ENCODE peak calls at places on chromosomes 12 and 14, in five cellular contexts. I is mucosa of descending colon; Q is fibroblast of lung; V is PC-9; T is CD8-positive, alpha-beta T cell. M is an unnamed sample. For H3K4me1, the result is how much of the 10 kb centered on the place peaks cover.

GRCh38 chr12:96155781-96156180 is 38.4 kb upstream of the ELK3 start:
- DNase-seq in T (no peak), V (no peak), Q (no peak), I (no peak), M (no peak)

GRCh38 chr12:88305491-88305890 is 163.4 kb downstream of the TMTC3 start:
- DNase-seq in Q (peak), I (no peak), V (no peak), T (no peak), M (no peak)

GRCh38 chr12:54229624-54230212 is 40.9 kb upstream of the SMUG1 start:
- DNase-seq in T (no peak), V (peak), Q (peak), I (no peak), M (no peak)

GRCh38 chr12:96985515-96986362 is 78.7 kb downstream of the NEDD1 start:
- DNase-seq in Q (no peak), T (peak), V (peak), I (no peak), M (no peak)

GRCh38 chr12:113242018-113242418 is 20.8 kb downstream of the TPCN1 start:
- DNase-seq in I (no peak), Q (peak), T (no peak), V (peak), M (peak)

GRCh38 chr12:68750506-68750905 is 4.5 kb downstream of the SLC35E3 start:
- DNase-seq in Q (no peak), I (no peak), T (no peak), V (no peak), M (no peak)

GRCh38 chr14:99815696-99816095 is 22.5 kb downstream of the EML1 start:
- DNase-seq in T (no peak), I (no peak), Q (no peak), V (no peak), M (no peak)

GRCh38 chr14:58463147-58463546 is 35.6 kb downstream of the KIAA0586 start:
- DNase-seq in T (no peak), V (no peak), Q (no peak), I (no peak), M (no peak)

GRCh38 chr12:47408171-47408871 is 297.5 kb downstream of the RPAP3 start:
- DNase-seq in I (no peak), Q (no peak), T (peak), V (peak), M (no peak)

GRCh38 chr14:34072921-34073320 is 122.0 kb upstream of the EGLN3 start:
- DNase-seq in V (no peak), T (no peak), I (no peak), Q (no peak), M (no peak)

GRCh38 chr14:49593016-49593415 is 5.7 kb upstream of the LRR1 start:
- DNase-seq in V (no peak), I (no peak), T (no peak), Q (peak), M (no peak)

GRCh38 chr14:81341405-81342180 is 58.5 kb downstream of the STON2 start:
- DNase-seq in Q (no peak), I (no peak), V (no peak), T (no peak), M (no peak)

GRCh38 chr12:56634242-56634836 is 4.2 kb upstream of the BAZ2A start:
- DNase-seq in Q (no peak), V (peak), T (peak), I (peak), M (peak)

GRCh38 chr12:132668191-132669088 is 18.7 kb downstream of the POLE start:
- DNase-seq in T (no peak), Q (no peak), V (no peak), I (no peak), M (no peak)
- H3K4me1 ChIP-seq in T (under half), Q (under half), V (under half), I (under half), M (under half)

GRCh38 chr12:46365951-46366379 is 6.6 kb downstream of the SLC38A2 start:
- DNase-seq in I (no peak), V (no peak), T (no peak), Q (peak), M (no peak)
- H3K4me1 ChIP-seq in I (half or more), V (half or more), T (half or more), Q (under half), M (under half)

DNA sequence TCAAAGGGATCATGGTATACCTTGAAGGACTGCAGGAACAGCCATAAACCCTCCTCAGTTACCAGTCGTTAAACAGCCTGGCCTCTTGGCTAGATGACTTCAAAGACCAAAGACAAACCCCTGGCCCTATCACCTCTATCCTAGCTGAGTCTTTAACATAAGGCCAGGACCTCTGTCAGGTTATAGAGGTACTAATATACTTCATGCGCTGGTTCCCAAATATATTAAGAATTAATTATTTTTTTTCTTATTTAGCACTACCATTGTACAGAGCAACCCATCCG is 459.8 kb downstream of the RAD51B start:
- DNase-seq in Q (no peak), I (no peak), V (no peak), T (no peak), M (no peak)
- H3K4me1 ChIP-seq in Q (under half), I (under half), V (under half), T (half or more), M (under half)

GRCh38 chr14:46054526-46054925 is 597.1 kb downstream of the RPL10L start:
- DNase-seq in Q (peak), I (no peak), T (no peak), V (no peak), M (no peak)

GRCh38 chr14:46048127-46048526 is 603.5 kb downstream of the RPL10L start:
- DNase-seq in V (peak), T (no peak), I (no peak), Q (peak), M (no peak)

GRCh38 chr14:46053221-46053620 is 598.4 kb downstream of the RPL10L start:
- DNase-seq in Q (no peak), I (no peak), T (no peak), V (no peak), M (no peak)

DNA sequence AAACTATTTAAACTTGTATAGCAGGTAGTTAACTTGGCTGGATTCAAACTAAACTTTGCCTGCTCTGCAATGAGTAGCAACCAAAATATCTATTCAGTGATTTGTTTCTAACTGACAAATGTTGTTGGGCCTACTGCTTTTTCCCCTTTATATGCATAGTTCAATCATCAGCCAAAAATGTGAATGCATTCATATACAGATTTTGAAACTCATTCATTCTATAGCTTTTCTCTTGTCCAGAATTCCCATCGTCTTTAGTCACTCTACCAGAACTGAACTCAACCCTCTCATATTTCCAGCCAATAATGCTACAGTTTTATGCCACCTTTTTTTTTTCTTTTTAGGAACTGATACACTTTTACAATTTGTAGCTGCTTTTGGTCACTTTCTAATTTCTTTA is 599.8 kb downstream of the RPL10L start:
- DNase-seq in I (no peak), Q (peak), V (no peak), T (no peak), M (no peak)
- H3K4me1 ChIP-seq in I (under half), Q (under half), V (under half), T (under half), M (under half)

DNA sequence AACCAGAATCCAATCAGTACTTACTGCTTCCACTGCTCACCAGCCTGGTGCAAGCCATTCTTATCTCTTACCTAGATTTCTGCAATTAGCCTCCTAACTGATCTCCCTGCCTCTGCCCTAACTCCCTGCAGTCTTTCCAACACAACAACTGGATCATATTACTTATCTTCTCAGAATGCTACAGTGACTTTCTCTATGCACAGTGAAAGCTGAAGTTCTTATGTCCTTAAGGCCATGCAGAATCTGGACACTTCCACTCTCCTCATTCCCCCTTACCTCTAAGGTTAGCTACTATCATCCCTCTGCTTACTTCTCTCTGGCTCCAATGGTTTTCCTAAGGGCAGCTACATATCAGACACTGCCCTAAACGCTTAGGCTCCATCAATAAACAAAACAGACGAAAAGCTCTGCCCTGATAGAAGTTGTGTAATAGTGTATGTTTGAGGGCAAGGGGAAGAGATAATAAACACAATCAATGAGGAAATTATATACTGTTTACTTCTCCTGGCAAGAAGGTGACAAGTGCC is 4.0 kb downstream of the KTN1 start:
- DNase-seq in Q (no peak), V (no peak), I (no peak), T (no peak), M (no peak)
- H3K4me1 ChIP-seq in Q (under half), V (half or more), I (half or more), T (half or more), M (under half)

GRCh38 chr14:55586411-55586810 is 6.4 kb downstream of the KTN1 start:
- DNase-seq in I (no peak), V (no peak), Q (no peak), T (no peak), M (no peak)
- H3K4me1 ChIP-seq in I (half or more), V (half or more), Q (under half), T (half or more), M (under half)

DNA sequence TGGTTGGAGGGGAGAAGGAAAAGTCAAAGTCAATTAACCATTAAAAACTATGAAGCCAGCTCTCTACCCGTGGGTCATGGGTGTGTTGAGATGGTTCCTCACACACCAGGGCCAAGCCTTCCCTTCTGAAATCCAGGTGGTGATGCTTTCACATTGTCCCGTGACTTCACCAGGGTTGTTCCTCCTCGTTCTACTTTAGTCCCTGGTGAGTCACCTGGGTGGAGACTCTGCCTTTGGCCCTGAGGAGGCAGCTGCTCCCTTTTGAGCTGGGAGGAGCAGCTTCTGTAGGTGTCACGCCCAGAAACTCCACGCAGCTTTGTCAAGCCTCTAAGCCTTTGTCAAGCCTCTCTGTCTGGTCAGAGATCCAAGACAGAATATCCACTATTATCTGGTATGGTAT is 348.3 kb downstream of the BMP4 start:
- DNase-seq in V (peak), T (no peak), Q (no peak), I (peak), M (no peak)
- H3K4me1 ChIP-seq in V (under half), T (under half), Q (under half), I (under half), M (under half)

GRCh38 chr12:2325501-2325900 is 272.7 kb downstream of the CACNA1C start:
- DNase-seq in V (no peak), Q (no peak), I (no peak), T (no peak), M (no peak)

GRCh38 chr12:2323538-2324261 is 270.9 kb downstream of the CACNA1C start:
- DNase-seq in Q (peak), V (no peak), I (no peak), T (no peak), M (no peak)

GRCh38 chr12:2322554-2323120 is 269.9 kb downstream of the CACNA1C start:
- DNase-seq in T (no peak), I (no peak), V (no peak), Q (no peak), M (no peak)

GRCh38 chr12:2326470-2326869 is 273.7 kb downstream of the CACNA1C start:
- DNase-seq in V (no peak), I (no peak), T (no peak), Q (no peak), M (no peak)

GRCh38 chr12:2324375-2324774 is 271.6 kb downstream of the CACNA1C start:
- DNase-seq in V (no peak), I (peak), Q (peak), T (no peak), M (no peak)
- H3K4me1 ChIP-seq in V (under half), I (under half), Q (under half), T (under half), M (under half)

GRCh38 chr14:54650331-54651017 is 83.5 kb downstream of the SAMD4A start:
- DNase-seq in V (no peak), T (no peak), Q (peak), I (no peak), M (peak)
- H3K4me1 ChIP-seq in V (half or more), T (under half), Q (under half), I (under half), M (under half)

GRCh38 chr14:74614508-74615495 is 2.8 kb upstream of the LTBP2 start:
- DNase-seq in Q (peak), I (no peak), T (no peak), V (peak), M (no peak)
- H3K4me1 ChIP-seq in Q (under half), I (under half), T (under half), V (half or more), M (under half)

M was measured in kidney.